ENCODE peak calls at places on chromosomes 7 and 10, in eight cellular contexts. O is H1; N is BE2C; I is A673; V is NCI-H510A treated with DMSO at 0.1 percent for 48 hours; D is GM13976; B is iPS DF 6.9; C is naive thymus-derived CD8-positive, alpha-beta T cell. E is an unnamed sample.

GRCh38 chr10:117016271-117016670 is 11.3 kb upstream of the SHTN1 start:
- DNase-seq in I (no peak), C (no peak), N (no peak), O (no peak), B (no peak), D (no peak), V (no peak), E (no peak)

GRCh38 chr7:100827330-100828226 is at the start of gene EPHB4:
- DNase-seq in B (no peak), O (no peak), I (peak), N (peak), D (peak), C (peak), V (no peak), E (peak)

GRCh38 chr10:131214521-131215244 is 96.8 kb downstream of the TCERG1L start:
- DNase-seq in N (no peak), B (no peak), D (no peak), I (no peak), V (no peak), C (no peak), O (no peak), E (no peak)

GRCh38 chr10:77898323-77899079 is 28.1 kb downstream of the DLG5 start:
- DNase-seq in O (no peak), B (no peak), D (no peak), C (no peak), I (no peak), V (peak), N (peak), E (peak)

GRCh38 chr10:23976285-23976684 is 232.7 kb upstream of the KIAA1217 start:
- DNase-seq in D (no peak), O (no peak), I (no peak), C (no peak), V (no peak), N (no peak), B (no peak), E (peak)

GRCh38 chr7:42137941-42138340 is 99.1 kb downstream of the GLI3 start:
- DNase-seq in D (no peak), C (no peak), I (no peak), O (no peak), N (no peak), V (no peak), B (no peak), E (peak)

GRCh38 chr7:106114735-106115383 is 2.7 kb upstream of the SYPL1 start:
- DNase-seq in N (no peak), O (no peak), B (no peak), D (no peak), C (peak), V (no peak), I (no peak), E (no peak)

GRCh38 chr7:36072620-36073019 is 80.4 kb upstream of the EEPD1 start:
- DNase-seq in C (no peak), D (no peak), B (no peak), I (no peak), N (no peak), O (no peak), V (no peak), E (no peak)

GRCh38 chr10:117546630-117547300 is 4.2 kb downstream of the EMX2 start:
- DNase-seq in V (no peak), C (no peak), O (no peak), D (peak), N (no peak), B (no peak), I (no peak), E (no peak)

GRCh38 chr7:41459623-41460256 is 243.2 kb downstream of the INHBA start:
- DNase-seq in B (no peak), D (no peak), O (no peak), V (no peak), N (no peak), I (no peak), C (no peak), E (no peak)

GRCh38 chr7:80604436-80604835 is 34.0 kb upstream of the CD36 start:
- DNase-seq in I (no peak), O (no peak), B (no peak), V (no peak), D (no peak), C (no peak), N (no peak), E (no peak)

GRCh38 chr10:72171175-72171630 is 44.6 kb upstream of the ANAPC16 start:
- DNase-seq in B (peak), C (no peak), I (peak), O (no peak), D (no peak), V (no peak), N (no peak), E (peak)

GRCh38 chr7:41911792-41912191 is 208.9 kb upstream of the INHBA start:
- DNase-seq in I (no peak), D (no peak), B (no peak), C (no peak), V (no peak), O (no peak), N (no peak), E (peak)

GRCh38 chr10:116164291-116164690 is 108.7 kb downstream of the GFRA1 start:
- DNase-seq in C (no peak), V (no peak), B (no peak), O (no peak), N (no peak), D (no peak), I (no peak), E (no peak)

GRCh38 chr10:115774721-115775120 is 498.3 kb downstream of the GFRA1 start:
- DNase-seq in C (no peak), V (no peak), D (no peak), N (no peak), O (no peak), B (no peak), I (no peak), E (no peak)

GRCh38 chr10:119221201-119221600 is 13.8 kb downstream of the GRK5 start:
- DNase-seq in O (no peak), N (no peak), D (no peak), V (no peak), C (no peak), I (no peak), B (no peak), E (no peak)

GRCh38 chr10:22685926-22686325 is 28.5 kb downstream of the PIP4K2A start:
- DNase-seq in N (no peak), O (no peak), B (no peak), V (no peak), C (no peak), I (no peak), D (no peak), E (no peak)

GRCh38 chr7:128833148-128833938 is 3.1 kb downstream of the FLNC start:
- DNase-seq in V (no peak), D (peak), O (no peak), B (no peak), C (no peak), N (peak), I (peak), E (peak)

GRCh38 chr10:124575107-124576035 is 113.7 kb downstream of the LHPP start:
- DNase-seq in I (no peak), V (no peak), B (no peak), N (no peak), O (no peak), D (no peak), C (no peak), E (no peak)

E was measured in bronchial epithelial cell.